ENCODE peak calls at places on chromosomes 7 and 10, in seven cellular contexts. O is H1, R is HCT116, L is GM12878, S is K562, W is HepG2, M is SK-N-SH. V is an unnamed sample.

GRCh38 chr10:79049931-79050895 is 18.6 kb upstream of the ZMIZ1 start:
- DNase-seq in O (no peak), R (no peak), L (no peak), S (no peak), W (no peak), M (no peak), V (no peak)

GRCh38 chr10:17450024-17450423 is 4.4 kb downstream of the ST8SIA6 start:
- DNase-seq in O (peak), R (no peak), L (no peak), S (no peak), W (no peak), M (no peak), V (peak)

GRCh38 chr7:127587663-127588018 is 570 bp upstream of the ARF5 start:
- DNase-seq in O (no peak), R (no peak), L (no peak), S (no peak), W (no peak), M (no peak), V (no peak)

GRCh38 chr10:58743466-58744115 is 230.9 kb downstream of the BICC1 start:
- DNase-seq in O (no peak), R (no peak), L (no peak), S (no peak), W (no peak), M (peak), V (no peak)

GRCh38 chr10:129766611-129767550 is 197.2 kb downstream of the EBF3 start:
- DNase-seq in O (peak), R (no peak), L (no peak), S (no peak), W (no peak), M (no peak), V (no peak)

GRCh38 chr7:131109757-131110293 is 217.9 kb upstream of the MKLN1 start:
- DNase-seq in O (peak), R (no peak), L (no peak), S (peak), W (peak), M (peak), V (peak)

GRCh38 chr10:112649492-112650152 is 202.6 kb downstream of the VTI1A start:
- DNase-seq in O (no peak), R (no peak), L (no peak), S (no peak), W (no peak), M (no peak), V (no peak)

GRCh38 chr10:77909755-77910375 is 16.7 kb downstream of the DLG5 start:
- DNase-seq in O (no peak), R (no peak), L (no peak), S (peak), W (peak), M (no peak), V (no peak)

GRCh38 chr10:129870926-129871660 is 93.0 kb downstream of the EBF3 start:
- DNase-seq in O (no peak), R (no peak), L (no peak), S (no peak), W (no peak), M (peak), V (no peak)

GRCh38 chr7:66639773-66640172 is 11.1 kb downstream of the KCTD7 start:
- DNase-seq in O (no peak), R (no peak), L (no peak), S (peak), W (no peak), M (no peak), V (no peak)

GRCh38 chr7:1558841-1559625 is 3.0 kb upstream of the TMEM184A start:
- DNase-seq in O (no peak), R (no peak), L (no peak), S (no peak), W (no peak), M (peak), V (peak)
- TF ChIP-seq JUND in O (no peak), R (no peak), L (no peak), S (no peak), W (no peak), M (no peak), V (no peak)

GRCh38 chr10:12724782-12725579 is 276.5 kb downstream of the CCDC3 start:
- DNase-seq in O (no peak), R (no peak), L (no peak), S (no peak), W (no peak), M (no peak), V (no peak)

GRCh38 chr10:12729885-12730284 is 271.6 kb downstream of the CCDC3 start:
- DNase-seq in O (peak), R (no peak), L (no peak), S (peak), W (no peak), M (peak), V (no peak)

GRCh38 chr10:12727832-12728215 is 273.7 kb downstream of the CCDC3 start:
- DNase-seq in O (no peak), R (no peak), L (no peak), S (no peak), W (no peak), M (no peak), V (no peak)

GRCh38 chr10:12728569-12728968 is 272.9 kb downstream of the CCDC3 start:
- DNase-seq in O (no peak), R (no peak), L (no peak), S (no peak), W (no peak), M (no peak), V (no peak)

GRCh38 chr10:12726971-12727831 is 274.3 kb downstream of the CCDC3 start:
- DNase-seq in O (no peak), R (no peak), L (no peak), S (no peak), W (no peak), M (no peak), V (no peak)
- TF ChIP-seq JUND in O (no peak), R (no peak), L (no peak), S (no peak), W (no peak), M (no peak), V (no peak)

GRCh38 chr7:13258386-13258785 is 571.0 kb downstream of the ARL4A start:
- DNase-seq in O (no peak), R (no peak), L (no peak), S (no peak), W (no peak), M (no peak), V (no peak)

GRCh38 chr7:13262929-13263530 is 575.6 kb downstream of the ARL4A start:
- DNase-seq in O (no peak), R (peak), L (no peak), S (peak), W (peak), M (peak), V (peak)

GRCh38 chr7:13259908-13260307 is 572.5 kb downstream of the ARL4A start:
- DNase-seq in O (no peak), R (no peak), L (no peak), S (no peak), W (no peak), M (no peak), V (no peak)

GRCh38 chr7:13257661-13258060 is 570.2 kb downstream of the ARL4A start:
- DNase-seq in O (no peak), R (no peak), L (no peak), S (no peak), W (no peak), M (no peak), V (no peak)
- TF ChIP-seq JUND in O (no peak), R (no peak), L (no peak), S (no peak), W (no peak), M (no peak), V (no peak)

DNA sequence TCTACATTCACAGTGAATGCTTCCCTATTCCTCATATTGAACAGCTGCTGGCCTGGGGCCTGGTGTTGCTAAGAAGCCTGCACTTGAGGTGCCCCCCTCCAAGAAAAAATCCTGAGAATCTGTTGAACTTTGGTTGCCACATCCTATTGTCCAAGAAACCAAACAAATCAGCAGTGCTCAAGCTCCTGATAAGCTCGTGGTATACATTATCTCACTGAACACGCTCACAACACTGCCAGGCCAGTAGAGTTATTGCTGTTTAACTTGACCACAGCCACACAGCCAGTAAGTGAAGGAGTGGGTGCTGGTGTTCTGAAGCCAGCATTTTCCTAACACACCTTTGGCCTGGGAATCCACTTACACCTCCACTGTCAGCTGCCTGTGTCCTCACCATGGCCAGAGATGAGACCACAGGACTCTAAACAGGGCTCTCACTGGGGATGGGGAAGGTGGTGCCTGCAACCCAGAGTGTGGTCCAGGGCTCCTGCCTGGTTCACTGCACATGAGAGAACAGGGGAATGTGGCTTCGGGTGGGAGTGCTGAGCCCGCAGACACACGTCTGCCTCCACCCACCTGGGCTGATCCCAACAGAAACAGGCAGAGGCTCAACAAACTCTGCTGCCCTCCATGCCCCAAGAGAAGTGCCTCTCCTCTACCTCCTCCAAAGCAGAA is 6.7 kb downstream of the DDC start:
- DNase-seq in O (no peak), R (no peak), L (no peak), S (no peak), W (no peak), M (peak), V (no peak)
- TF ChIP-seq JUND in O (no peak), R (no peak), L (no peak), S (peak), W (no peak), M (no peak), V (no peak)

GRCh38 chr10:94080108-94080507 is 86.4 kb downstream of the PLCE1 start:
- DNase-seq in O (no peak), R (no peak), L (no peak), S (no peak), W (no peak), M (no peak), V (no peak)

GRCh38 chr10:94074462-94074861 is 80.7 kb downstream of the PLCE1 start:
- DNase-seq in O (no peak), R (no peak), L (no peak), S (no peak), W (no peak), M (no peak), V (no peak)

GRCh38 chr10:94076325-94076841 is 82.7 kb downstream of the PLCE1 start:
- DNase-seq in O (no peak), R (no peak), L (no peak), S (no peak), W (peak), M (peak), V (no peak)

GRCh38 chr10:94075521-94075920 is 81.8 kb downstream of the PLCE1 start:
- DNase-seq in O (no peak), R (no peak), L (no peak), S (no peak), W (no peak), M (no peak), V (peak)

GRCh38 chr10:94077042-94077441 is 83.3 kb downstream of the PLCE1 start:
- DNase-seq in O (no peak), R (no peak), L (no peak), S (no peak), W (no peak), M (no peak), V (no peak)
- TF ChIP-seq JUND in O (no peak), R (no peak), L (no peak), S (no peak), W (no peak), M (no peak), V (no peak)

GRCh38 chr7:19930851-19931250 is 157.4 kb upstream of the TMEM196 start:
- DNase-seq in O (no peak), R (no peak), L (no peak), S (no peak), W (no peak), M (no peak), V (no peak)
- TF ChIP-seq JUND in O (no peak), R (no peak), L (no peak), S (no peak), W (no peak), M (no peak), V (no peak)

GRCh38 chr10:99538287-99538917 is 5.7 kb downstream of the NKX2-3 start:
- DNase-seq in O (no peak), R (no peak), L (no peak), S (no peak), W (no peak), M (peak), V (no peak)
- TF ChIP-seq JUND in O (no peak), R (no peak), L (no peak), S (no peak), W (no peak), M (no peak), V (no peak)

GRCh38 chr10:90787906-90788491 is 69.8 kb downstream of the HTR7 start:
- DNase-seq in O (no peak), R (peak), L (no peak), S (peak), W (peak), M (peak), V (peak)
- TF ChIP-seq JUND in O (no peak), R (no peak), L (no peak), S (no peak), W (no peak), M (no peak), V (no peak)

DNA sequence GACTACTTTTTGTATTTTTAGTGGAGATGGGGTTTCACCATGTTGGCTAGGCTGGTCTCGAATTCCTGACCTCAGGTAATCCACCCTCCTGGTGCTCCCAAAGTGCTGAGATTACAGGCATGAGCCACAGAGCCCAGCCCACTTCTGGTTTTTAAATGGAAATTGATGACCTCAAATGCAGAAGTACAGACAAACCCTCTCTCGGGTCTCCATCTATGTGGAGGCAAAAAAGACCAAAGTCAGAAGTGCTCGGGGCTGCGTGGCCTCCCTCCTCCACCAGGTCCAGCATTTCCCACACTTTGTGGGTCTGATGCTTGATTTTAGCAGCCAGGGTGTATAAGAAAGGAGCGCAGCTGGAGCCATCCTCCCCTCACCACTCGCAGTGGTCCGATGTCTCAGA is 187.3 kb upstream of the AUTS2 start:
- DNase-seq in O (no peak), R (no peak), L (no peak), S (no peak), W (no peak), M (no peak), V (no peak)
- TF ChIP-seq JUND in O (no peak), R (no peak), L (no peak), S (no peak), W (no peak), M (no peak), V (no peak)